ENCODE peak calls at places on chromosome 2, in four cellular contexts. R is HepG2, G is fibroblast of lung, O is endothelial cell of umbilical vein. W is an unnamed sample.

GRCh38 chr2:10548626-10549025 is 100.5 kb upstream of the ODC1 start:
- DNase-seq in R (no peak), G (peak), O (peak), W (no peak)

GRCh38 chr2:128562471-128563347 is 244.0 kb upstream of the HS6ST1 start:
- DNase-seq in R (no peak), G (peak), O (no peak), W (no peak)

GRCh38 chr2:173929441-173929840 is 35.7 kb downstream of the SP3 start:
- DNase-seq in R (no peak), G (no peak), O (no peak), W (peak)

GRCh38 chr2:5945707-5946106 is 253.5 kb downstream of the SOX11 start:
- DNase-seq in R (no peak), G (no peak), O (no peak), W (no peak)

GRCh38 chr2:72915076-72915906 is 2.0 kb upstream of the EMX1 start:
- DNase-seq in R (no peak), G (no peak), O (no peak), W (peak)

GRCh38 chr2:104969564-104969963 is 68.3 kb upstream of the MRPS9 start:
- DNase-seq in R (no peak), G (no peak), O (no peak), W (no peak)

GRCh38 chr2:188693111-188693510 is 281.1 kb upstream of the COL3A1 start:
- DNase-seq in R (no peak), G (no peak), O (no peak), W (peak)

GRCh38 chr2:211944572-211944971 is 594.0 kb downstream of the ERBB4 start:
- DNase-seq in R (no peak), G (no peak), O (no peak), W (no peak)

GRCh38 chr2:174535083-174535482 is 48.3 kb upstream of the GPR155 start:
- DNase-seq in R (no peak), G (no peak), O (no peak), W (no peak)

GRCh38 chr2:70501728-70502127 is 51.9 kb downstream of the TGFA start:
- DNase-seq in R (no peak), G (no peak), O (no peak), W (no peak)

GRCh38 chr2:15796543-15796942 is 143.8 kb upstream of the MYCN start:
- DNase-seq in R (no peak), G (no peak), O (no peak), W (no peak)

GRCh38 chr2:230896346-230897115 is 28.5 kb downstream of the GPR55 start:
- DNase-seq in R (no peak), G (no peak), O (no peak), W (peak)

GRCh38 chr2:37558622-37559021 is 112.8 kb downstream of the CDC42EP3 start:
- DNase-seq in R (no peak), G (no peak), O (no peak), W (no peak)

GRCh38 chr2:234678721-234679120 is 181.8 kb upstream of the ARL4C start:
- DNase-seq in R (no peak), G (peak), O (no peak), W (no peak)
- H3K4me2 ChIP-seq in R (no peak), G (no peak), O (no peak), W (no peak)

GRCh38 chr2:96320326-96321229 is 4.5 kb upstream of the ITPRIPL1 start:
- DNase-seq in R (no peak), G (no peak), O (no peak), W (no peak)

GRCh38 chr2:96323849-96324248 is 1.3 kb upstream of the ITPRIPL1 start:
- DNase-seq in R (no peak), G (no peak), O (no peak), W (no peak)

GRCh38 chr2:96318723-96319122 is 6.4 kb upstream of the ITPRIPL1 start:
- DNase-seq in R (peak), G (no peak), O (no peak), W (no peak)

GRCh38 chr2:96319396-96319795 is 5.7 kb upstream of the ITPRIPL1 start:
- DNase-seq in R (no peak), G (no peak), O (no peak), W (no peak)

GRCh38 chr2:96321230-96322103 is 3.6 kb upstream of the ITPRIPL1 start:
- DNase-seq in R (peak), G (no peak), O (peak), W (peak)
- TF ChIP-seq EZH2 in R (no peak), G (no peak), O (no peak), W (peak)

DNA sequence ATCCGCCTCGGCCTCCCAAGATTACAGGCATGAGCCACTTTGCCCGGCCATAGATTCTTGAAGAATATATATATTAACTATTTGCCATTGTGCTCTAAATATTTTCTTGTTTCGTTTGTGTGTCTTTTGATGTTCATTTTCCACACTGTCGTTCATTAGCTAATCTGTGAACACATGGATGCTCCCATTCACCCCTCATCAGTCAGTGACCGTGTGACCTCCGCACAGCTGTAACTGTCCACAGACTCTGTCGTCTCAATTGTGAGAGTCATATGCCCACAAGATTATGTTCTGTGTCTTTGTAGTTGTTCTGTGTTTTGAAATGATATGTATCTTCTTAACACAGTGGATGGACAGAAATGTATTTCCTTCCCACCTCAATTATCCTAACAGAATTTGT is 29.6 kb downstream of the RAMP1 start:
- DNase-seq in R (no peak), G (no peak), O (no peak), W (no peak)
- H3K4me2 ChIP-seq in R (no peak), G (no peak), O (no peak), W (no peak)

DNA sequence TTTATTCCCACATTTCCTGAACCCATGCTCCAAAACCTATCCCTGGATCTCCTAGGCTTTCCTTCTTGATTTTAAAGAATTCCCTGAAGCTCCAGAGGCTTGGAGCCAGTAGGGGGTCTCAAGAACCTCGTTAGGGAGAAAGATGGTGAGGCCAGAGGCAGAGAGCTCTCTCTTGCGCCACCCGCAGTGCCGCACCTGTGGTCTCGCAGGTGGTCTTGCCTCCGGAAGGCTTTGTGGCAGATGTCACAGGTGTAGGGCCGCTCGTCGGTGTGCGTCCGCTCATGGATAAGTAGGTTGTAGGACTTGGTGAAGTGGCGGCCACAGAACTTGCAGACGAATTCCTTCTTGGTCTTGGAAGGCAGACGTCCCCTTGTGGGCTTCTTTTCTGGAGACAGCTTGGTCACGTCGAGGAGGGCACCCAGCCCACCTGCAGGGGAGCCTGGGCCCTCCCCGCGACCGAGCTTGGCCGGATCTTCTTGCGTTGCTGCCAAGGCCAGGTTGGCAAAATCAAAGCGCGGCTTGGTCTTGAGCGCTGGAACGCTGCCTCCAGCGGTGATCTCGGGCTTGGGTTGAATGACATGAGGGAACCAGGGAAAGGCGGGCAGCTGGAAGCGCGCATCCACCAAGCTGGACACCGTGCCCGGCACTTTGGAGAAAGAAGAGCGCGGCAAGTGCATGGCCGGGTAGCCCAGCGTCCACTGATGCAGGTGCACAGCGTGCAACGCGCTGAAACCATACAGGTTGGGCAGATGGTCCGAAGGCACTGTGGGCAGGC is 5.3 kb downstream of the OSR1 start:
- DNase-seq in R (no peak), G (no peak), O (no peak), W (no peak)
- TF ChIP-seq EZH2 in R (no peak), G (no peak), O (peak), W (no peak)

DNA sequence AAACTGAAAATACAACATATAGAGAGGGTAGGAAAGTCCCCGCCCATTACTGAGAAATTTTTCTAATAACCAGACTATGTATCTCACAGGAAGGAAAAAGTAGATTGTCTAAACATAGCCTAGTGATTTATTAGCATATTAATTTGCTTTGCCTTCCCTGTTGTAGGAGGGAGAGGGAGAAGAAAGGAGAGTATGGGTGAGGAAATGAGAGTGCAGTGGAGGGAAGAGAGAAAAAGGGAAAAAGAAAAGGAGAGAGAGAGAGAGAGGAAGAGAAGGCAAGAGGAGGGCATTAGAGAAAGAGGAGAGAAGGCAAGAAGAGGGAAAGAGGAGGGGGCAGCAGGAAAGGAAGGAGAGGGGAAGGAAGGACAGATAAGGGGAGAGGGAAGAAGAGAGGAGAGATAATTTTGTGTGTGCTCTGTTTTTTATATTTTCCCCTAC is 3.6 kb upstream of the KYNU start:
- DNase-seq in R (no peak), G (no peak), O (peak), W (no peak)
- H3K4me2 ChIP-seq in R (peak), G (peak), O (peak), W (no peak)

GRCh38 chr2:240732911-240733622 is 41.4 kb downstream of the AQP12A start:
- DNase-seq in R (no peak), G (no peak), O (no peak), W (no peak)

GRCh38 chr2:240732184-240732583 is 40.5 kb downstream of the AQP12A start:
- DNase-seq in R (no peak), G (no peak), O (no peak), W (no peak)

GRCh38 chr2:240730506-240731326 is 39.0 kb downstream of the AQP12A start:
- DNase-seq in R (no peak), G (no peak), O (no peak), W (no peak)

GRCh38 chr2:240728827-240729226 is 37.2 kb downstream of the AQP12A start:
- DNase-seq in R (no peak), G (peak), O (no peak), W (peak)

GRCh38 chr2:240731327-240731626 is 39.6 kb downstream of the AQP12A start:
- DNase-seq in R (no peak), G (no peak), O (no peak), W (no peak)
- TF ChIP-seq EZH2 in R (no peak), G (no peak), O (no peak), W (no peak)

GRCh38 chr2:95345066-95345414 is 47.9 kb downstream of the KCNIP3 start:
- DNase-seq in R (no peak), G (no peak), O (no peak), W (no peak)

GRCh38 chr2:95346738-95347671 is 49.9 kb downstream of the KCNIP3 start:
- DNase-seq in R (no peak), G (peak), O (peak), W (peak)

GRCh38 chr2:95344656-95345055 is 47.5 kb downstream of the KCNIP3 start:
- DNase-seq in R (no peak), G (no peak), O (no peak), W (no peak)

GRCh38 chr2:95345415-95346235 is 48.5 kb downstream of the KCNIP3 start:
- DNase-seq in R (peak), G (peak), O (peak), W (peak)

DNA sequence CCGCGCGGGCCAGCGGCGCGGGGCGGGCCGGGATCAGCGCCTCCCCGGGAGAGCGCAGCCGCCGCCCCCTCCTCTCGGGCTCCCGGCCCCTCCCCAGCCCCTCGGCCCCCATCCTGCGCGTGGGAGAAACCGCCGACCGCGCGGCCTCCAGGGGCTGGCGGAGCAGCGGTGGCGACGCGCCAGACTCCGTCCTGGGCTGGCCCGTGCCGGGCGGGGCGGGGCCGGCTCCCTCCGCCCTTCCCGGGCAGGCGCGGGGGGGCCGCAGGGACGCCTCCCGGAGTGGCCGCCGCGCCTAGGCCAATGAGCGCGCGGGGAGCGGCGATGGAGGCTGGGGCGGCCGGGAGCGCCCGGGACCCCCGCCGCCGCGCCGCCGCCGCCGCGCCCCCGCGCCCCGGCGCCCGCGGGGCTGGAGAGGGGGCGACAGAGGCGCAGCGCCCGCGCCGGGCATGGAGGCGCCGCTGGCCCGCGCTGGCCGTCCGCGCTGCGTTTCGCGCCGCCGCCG is 49.1 kb downstream of the KCNIP3 start:
- DNase-seq in R (no peak), G (peak), O (no peak), W (peak)
- H3K4me2 ChIP-seq in R (peak), G (peak), O (peak), W (peak)

GRCh38 chr2:161424992-161425391 is 8.9 kb downstream of the TBR1 start:
- DNase-seq in R (no peak), G (no peak), O (no peak), W (no peak)

GRCh38 chr2:161425966-161426365 is 9.9 kb downstream of the TBR1 start:
- DNase-seq in R (no peak), G (no peak), O (no peak), W (no peak)

GRCh38 chr2:161424179-161424763 is 8.2 kb downstream of the TBR1 start:
- DNase-seq in R (no peak), G (no peak), O (no peak), W (no peak)

GRCh38 chr2:161422812-161423211 is 6.7 kb downstream of the TBR1 start:
- DNase-seq in R (no peak), G (no peak), O (no peak), W (no peak)

DNA sequence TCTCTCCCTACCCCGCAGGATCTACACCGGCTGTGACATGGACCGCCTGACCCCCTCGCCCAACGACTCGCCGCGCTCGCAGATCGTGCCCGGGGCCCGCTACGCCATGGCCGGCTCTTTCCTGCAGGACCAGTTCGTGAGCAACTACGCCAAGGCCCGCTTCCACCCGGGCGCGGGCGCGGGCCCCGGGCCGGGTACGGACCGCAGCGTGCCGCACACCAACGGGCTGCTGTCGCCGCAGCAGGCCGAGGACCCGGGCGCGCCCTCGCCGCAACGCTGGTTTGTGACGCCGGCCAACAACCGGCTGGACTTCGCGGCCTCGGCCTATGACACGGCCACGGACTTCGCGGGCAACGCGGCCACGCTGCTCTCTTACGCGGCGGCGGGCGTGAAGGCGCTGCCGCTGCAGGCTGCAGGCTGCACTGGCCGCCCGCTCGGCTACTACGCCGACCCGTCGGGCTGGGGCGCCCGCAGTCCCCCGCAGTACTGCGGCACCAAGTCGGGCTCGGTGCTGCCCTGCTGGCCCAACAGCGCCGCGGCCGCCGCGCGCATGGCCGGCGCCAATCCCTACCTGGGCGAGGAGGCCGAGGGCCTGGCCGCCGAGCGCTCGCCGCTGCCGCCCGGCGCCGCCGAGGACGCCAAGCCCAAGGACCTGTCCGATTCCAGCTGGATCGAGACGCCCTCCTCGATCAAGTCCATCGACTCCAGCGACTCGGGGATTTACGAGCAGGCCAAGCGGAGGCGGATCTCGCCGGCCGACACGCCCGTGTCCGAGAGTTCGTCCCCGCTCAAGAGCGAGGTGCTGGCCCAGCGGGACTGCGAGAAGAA is 7.5 kb downstream of the TBR1 start:
- DNase-seq in R (no peak), G (no peak), O (no peak), W (peak)
- TF ChIP-seq EZH2 in R (no peak), G (peak), O (peak), W (peak)

GRCh38 chr2:222427606-222428320 is 3.4 kb downstream of the SGPP2 start:
- DNase-seq in R (no peak), G (no peak), O (no peak), W (peak)

GRCh38 chr2:222433381-222434173 is 9.2 kb downstream of the SGPP2 start:
- DNase-seq in R (no peak), G (no peak), O (no peak), W (no peak)

GRCh38 chr2:222430071-222430470 is 5.7 kb downstream of the SGPP2 start:
- DNase-seq in R (no peak), G (no peak), O (no peak), W (no peak)

GRCh38 chr2:222434204-222434603 is 9.9 kb downstream of the SGPP2 start:
- DNase-seq in R (no peak), G (no peak), O (no peak), W (no peak)

GRCh38 chr2:222431859-222432258 is 7.5 kb downstream of the SGPP2 start:
- DNase-seq in R (no peak), G (no peak), O (no peak), W (no peak)
- H3K4me2 ChIP-seq in R (no peak), G (no peak), O (no peak), W (no peak)